ENCODE peak calls at places on chromosomes 3 and 15, in six cellular contexts. Y, Z, C, J, N and S are unnamed samples.

GRCh38 chr3:94928921-94929320 is 866.1 kb downstream of the NSUN3 start:
- DNase-seq in Y (peak), Z (no peak), C (no peak), J (peak), N (peak), S (no peak)

GRCh38 chr3:117661636-117662095 is 952.1 kb downstream of the TUSC7 start:
- DNase-seq in Y (no peak), Z (no peak), C (no peak), J (no peak), N (no peak), S (no peak)

GRCh38 chr3:18295171-18295920 is 129.8 kb downstream of the SATB1 start:
- DNase-seq in Y (peak), Z (no peak), C (no peak), J (peak), N (peak), S (no peak)

GRCh38 chr3:49454457-49454856 is 15.6 kb upstream of the DAG1 start:
- DNase-seq in Y (peak), Z (no peak), C (no peak), J (no peak), N (peak), S (no peak)

GRCh38 chr15:56371495-56372147 is 6.4 kb downstream of the TEX9 start:
- DNase-seq in Y (no peak), Z (peak), C (no peak), J (no peak), N (no peak), S (no peak)

GRCh38 chr15:42392309-42393024 is 33.2 kb downstream of the CAPN3 start:
- DNase-seq in Y (no peak), Z (no peak), C (peak), J (no peak), N (peak), S (no peak)

GRCh38 chr3:193240850-193241706 is at the start of gene PLAAT1:
- DNase-seq in Y (peak), Z (no peak), C (no peak), J (peak), N (no peak), S (peak)

GRCh38 chr3:70531063-70531657 is 218.7 kb upstream of the MDFIC2 start:
- DNase-seq in Y (peak), Z (no peak), C (no peak), J (peak), N (peak), S (no peak)

GRCh38 chr15:40098489-40099261 is 10.0 kb downstream of the BMF start:
- DNase-seq in Y (peak), Z (peak), C (peak), J (peak), N (peak), S (peak)

GRCh38 chr15:49953421-49953820 is 165.6 kb downstream of the ATP8B4 start:
- DNase-seq in Y (no peak), Z (no peak), C (no peak), J (no peak), N (no peak), S (no peak)

GRCh38 chr15:70280781-70281180 is 183.1 kb upstream of the TLE3 start:
- DNase-seq in Y (no peak), Z (no peak), C (no peak), J (no peak), N (no peak), S (no peak)

GRCh38 chr3:139557041-139557440 is 17.5 kb upstream of the RBP1 start:
- DNase-seq in Y (no peak), Z (no peak), C (no peak), J (no peak), N (no peak), S (no peak)

GRCh38 chr3:139561959-139562676 is 22.6 kb upstream of the RBP1 start:
- DNase-seq in Y (peak), Z (no peak), C (no peak), J (peak), N (peak), S (peak)

GRCh38 chr3:139558351-139559170 is 19.0 kb upstream of the RBP1 start:
- DNase-seq in Y (no peak), Z (no peak), C (no peak), J (no peak), N (no peak), S (no peak)

GRCh38 chr3:139561428-139561827 is 21.9 kb upstream of the RBP1 start:
- DNase-seq in Y (no peak), Z (no peak), C (no peak), J (no peak), N (no peak), S (no peak)

DNA sequence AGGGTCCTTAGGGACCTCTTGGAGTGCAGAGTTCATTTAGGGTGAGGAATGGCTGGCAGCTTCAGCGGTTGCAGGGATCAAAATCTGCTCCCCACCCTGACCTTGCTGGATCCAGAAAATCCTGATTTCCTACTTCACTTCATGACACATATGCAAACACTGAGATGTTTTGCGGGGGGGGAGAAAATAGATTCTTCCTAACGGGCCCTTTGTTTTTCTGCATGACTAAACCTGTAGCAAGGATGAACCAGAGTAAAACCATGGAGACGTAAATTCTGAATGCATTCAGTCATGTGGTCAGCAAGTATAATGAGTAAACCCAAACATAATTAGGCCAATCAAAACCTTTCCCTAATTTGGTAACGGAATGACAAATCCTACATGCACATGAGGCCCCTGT is 20.0 kb upstream of the RBP1 start:
- DNase-seq in Y (no peak), Z (no peak), C (no peak), J (no peak), N (no peak), S (no peak)
- TF ChIP-seq EP300 in Y (no peak), Z (no peak), C (no peak), J (no peak), N (no peak), S (no peak)

DNA sequence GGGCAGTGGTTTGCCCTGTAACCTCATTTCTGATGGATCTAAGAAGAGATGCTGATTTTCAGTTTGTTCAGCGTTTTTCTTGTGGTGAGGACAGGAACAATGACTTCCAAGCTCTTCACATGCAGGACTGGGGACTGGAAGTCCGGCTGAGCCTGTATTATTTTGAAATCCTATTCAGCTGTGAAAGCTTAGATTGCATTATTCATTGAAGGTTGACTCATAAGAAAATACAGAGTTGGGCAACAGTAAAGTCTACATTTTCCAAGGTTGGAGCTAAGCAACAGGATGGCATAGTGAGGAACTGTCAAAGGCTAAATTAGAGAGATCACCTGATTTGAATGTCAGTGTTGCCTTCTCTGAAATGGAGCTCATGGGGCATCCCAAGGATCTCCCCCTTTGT is 231.0 kb upstream of the FEZF2 start:
- DNase-seq in Y (no peak), Z (no peak), C (no peak), J (peak), N (no peak), S (no peak)
- H3K27ac ChIP-seq in Y (no peak), Z (no peak), C (peak), J (peak), N (no peak), S (no peak)

GRCh38 chr3:194517333-194517732 is 30.5 kb upstream of the ATP13A3 start:
- DNase-seq in Y (no peak), Z (no peak), C (no peak), J (no peak), N (no peak), S (no peak)

GRCh38 chr3:194518652-194519051 is 31.9 kb upstream of the ATP13A3 start:
- DNase-seq in Y (no peak), Z (no peak), C (no peak), J (no peak), N (no peak), S (no peak)

GRCh38 chr3:194508486-194509449 is 22.0 kb upstream of the ATP13A3 start:
- DNase-seq in Y (no peak), Z (no peak), C (no peak), J (no peak), N (no peak), S (no peak)

GRCh38 chr3:194512895-194513601 is 26.2 kb upstream of the ATP13A3 start:
- DNase-seq in Y (no peak), Z (no peak), C (no peak), J (no peak), N (peak), S (no peak)

GRCh38 chr3:194514626-194515025 is 27.8 kb upstream of the ATP13A3 start:
- DNase-seq in Y (peak), Z (no peak), C (no peak), J (no peak), N (no peak), S (no peak)
- TF ChIP-seq CTCF in Y (peak), Z (no peak), C (no peak), J (no peak), N (no peak), S (no peak)

DNA sequence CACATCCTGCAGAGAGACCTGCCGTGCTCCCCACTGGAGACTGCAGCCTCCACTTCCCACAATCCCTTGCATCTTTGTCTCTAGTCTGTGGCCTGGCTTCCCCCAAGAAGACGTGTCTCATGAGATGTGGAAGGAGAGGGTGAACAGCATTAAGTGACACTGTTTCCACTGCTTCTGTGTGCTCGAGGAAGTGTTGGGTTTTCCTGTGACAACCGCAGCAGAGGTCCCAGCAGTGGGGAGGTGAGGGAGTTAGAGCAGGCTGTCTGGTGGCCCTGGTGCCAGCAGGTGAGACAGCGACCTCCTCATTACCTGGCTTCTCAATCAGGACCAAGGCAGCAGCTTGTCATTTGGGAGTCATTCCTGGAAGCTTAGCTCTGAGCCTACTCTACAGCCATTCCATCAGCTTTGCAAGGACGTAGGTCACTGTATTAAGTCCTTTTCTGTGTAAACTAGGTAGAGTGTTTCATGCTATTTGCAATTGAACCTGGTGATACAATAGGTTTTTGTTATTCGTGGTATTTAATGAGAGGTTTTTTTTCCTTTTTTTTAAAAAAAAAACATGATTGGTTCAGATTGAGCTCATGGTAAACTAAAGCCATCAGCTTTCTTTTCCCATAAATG is 63.4 kb upstream of the RGMA start:
- DNase-seq in Y (no peak), Z (no peak), C (no peak), J (no peak), N (no peak), S (no peak)
- TF ChIP-seq EP300 in Y (no peak), Z (no peak), C (no peak), J (no peak), N (no peak), S (no peak)

GRCh38 chr3:147529551-147529950 is 120.4 kb downstream of the ZIC1 start:
- DNase-seq in Y (no peak), Z (no peak), C (no peak), J (no peak), N (no peak), S (no peak)
- H3K27ac ChIP-seq in Y (no peak), Z (no peak), C (no peak), J (no peak), N (no peak), S (no peak)

GRCh38 chr15:63466378-63467192 is 37.8 kb upstream of the USP3 start:
- DNase-seq in Y (peak), Z (no peak), C (no peak), J (peak), N (peak), S (no peak)
- TF ChIP-seq CTCF in Y (peak), Z (peak), C (peak), J (peak), N (peak), S (peak)

GRCh38 chr15:44101944-44102343 is 93.1 kb downstream of the FRMD5 start:
- DNase-seq in Y (no peak), Z (no peak), C (no peak), J (no peak), N (peak), S (no peak)

GRCh38 chr15:44101286-44101685 is 93.8 kb downstream of the FRMD5 start:
- DNase-seq in Y (no peak), Z (no peak), C (no peak), J (no peak), N (no peak), S (no peak)

GRCh38 chr15:44097552-44097951 is 97.5 kb downstream of the FRMD5 start:
- DNase-seq in Y (no peak), Z (no peak), C (no peak), J (no peak), N (no peak), S (no peak)

GRCh38 chr15:44099671-44100070 is 95.4 kb downstream of the FRMD5 start:
- DNase-seq in Y (no peak), Z (no peak), C (no peak), J (no peak), N (no peak), S (no peak)

DNA sequence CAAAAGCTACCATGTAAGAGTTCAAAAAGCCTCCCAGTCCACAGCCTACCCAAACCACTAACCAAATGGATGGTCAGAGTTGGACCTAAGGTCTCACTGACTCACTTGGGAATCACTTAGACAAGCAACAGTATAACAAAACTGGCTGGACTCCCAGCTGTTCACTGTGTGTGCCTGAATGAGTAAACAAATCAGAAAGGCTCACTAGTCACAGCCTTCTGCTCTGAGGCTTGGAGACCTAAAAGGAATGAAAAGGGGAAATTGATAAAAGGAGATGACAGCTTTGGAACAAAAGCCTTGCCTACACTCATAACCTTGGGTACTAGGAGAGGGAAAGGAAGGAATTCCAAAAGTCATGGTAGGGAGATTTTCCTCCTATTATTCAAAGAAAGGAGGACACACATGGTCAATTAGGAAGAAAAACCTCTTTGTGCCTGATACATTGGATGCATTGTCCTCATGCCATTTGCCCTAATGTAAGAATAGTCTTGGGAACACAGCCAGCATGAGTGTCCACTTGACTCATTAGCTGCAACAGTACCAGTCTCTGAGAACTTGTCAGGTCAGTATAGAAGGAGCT is 92.3 kb downstream of the FRMD5 start:
- DNase-seq in Y (no peak), Z (no peak), C (no peak), J (peak), N (peak), S (no peak)
- TF ChIP-seq EP300 in Y (no peak), Z (no peak), C (no peak), J (no peak), N (no peak), S (no peak)